ENCODE peak calls at places on chromosomes 5 and 9, in four cellular contexts. B is MCF 10A, F is AG04450, M is dermis blood vessel endothelial cell. S is an unnamed sample.

GRCh38 chr5:17184596-17184995 is 32.8 kb upstream of the BASP1 start:
- DNase-seq in B (no peak), F (no peak), M (no peak), S (peak)

GRCh38 chr5:111299067-111299481 is 74.9 kb downstream of the CAMK4 start:
- DNase-seq in B (peak), F (no peak), M (peak), S (peak)

GRCh38 chr5:33068786-33069185 is 357.7 kb downstream of the NPR3 start:
- DNase-seq in B (peak), F (no peak), M (no peak), S (peak)

GRCh38 chr9:573551-574410 is 267.7 kb upstream of the DMRT1 start:
- DNase-seq in B (no peak), F (no peak), M (no peak), S (no peak)

GRCh38 chr5:59609501-59610265 is 283.8 kb downstream of the PDE4D start:
- DNase-seq in B (no peak), F (no peak), M (no peak), S (no peak)

GRCh38 chr5:127290019-127290945 is at the start of gene MEGF10:
- DNase-seq in B (peak), F (no peak), M (peak), S (peak)

GRCh38 chr5:132446621-132447020 is 44.0 kb downstream of the IRF1 start:
- DNase-seq in B (peak), F (no peak), M (peak), S (peak)

GRCh38 chr5:174828786-174829510 is 104.6 kb downstream of the MSX2 start:
- DNase-seq in B (peak), F (no peak), M (no peak), S (peak)

GRCh38 chr9:74696520-74696919 is 191.2 kb downstream of the TRPM6 start:
- DNase-seq in B (no peak), F (no peak), M (no peak), S (no peak)

GRCh38 chr5:27818888-27819287 is 780.5 kb upstream of the CDH9 start:
- DNase-seq in B (no peak), F (no peak), M (no peak), S (no peak)

GRCh38 chr5:154647760-154648143 is 107.4 kb upstream of the LARP1 start:
- DNase-seq in B (no peak), F (no peak), M (no peak), S (no peak)

GRCh38 chr9:94110821-94111252 is 26.6 kb downstream of the PTPDC1 start:
- DNase-seq in B (no peak), F (peak), M (no peak), S (peak)

GRCh38 chr9:91558879-91559278 is 135.2 kb upstream of the NFIL3 start:
- DNase-seq in B (no peak), F (no peak), M (no peak), S (peak)

GRCh38 chr5:82222597-82223574 is 55.3 kb downstream of the RPS23 start:
- DNase-seq in B (no peak), F (no peak), M (no peak), S (peak)

GRCh38 chr5:96572864-96573512 is 89.2 kb upstream of the CAST start:
- DNase-seq in B (peak), F (peak), M (peak), S (peak)

GRCh38 chr9:136090768-136091581 is 4.1 kb downstream of the NACC2 start:
- DNase-seq in B (no peak), F (no peak), M (no peak), S (no peak)

GRCh38 chr5:56328753-56329560 is 95.8 kb upstream of the ANKRD55 start:
- DNase-seq in B (peak), F (no peak), M (peak), S (no peak)

S was measured in fibroblast of the aortic adventitia.